ENCODE peak calls at places on chromosomes 13 and 19, in six cellular contexts. M is IMR-90, L is neuronal stem cell, I is mesenchymal stem cell, P is trophoblast cell, H is H1. F is an unnamed sample.

GRCh38 chr13:29570058-29570654 is 25.3 kb downstream of the SLC7A1 start:
- DNase-seq in I (no peak), P (no peak), H (no peak), M (no peak), L (no peak), F (no peak)

GRCh38 chr19:18013210-18013609 is 5.2 kb downstream of the ARRDC2 start:
- DNase-seq in L (no peak), M (no peak), I (no peak), H (no peak), P (no peak), F (no peak)

GRCh38 chr13:78409172-78409571 is 194.2 kb downstream of the POU4F1 start:
- DNase-seq in H (no peak), L (no peak), I (no peak), P (no peak), M (no peak), F (no peak)

GRCh38 chr13:81760316-81760715 is 1419.4 kb upstream of the SPRY2 start:
- DNase-seq in M (no peak), L (no peak), P (no peak), H (no peak), I (no peak), F (no peak)

GRCh38 chr19:38173324-38174041 is 50.5 kb downstream of the DPF1 start:
- DNase-seq in P (no peak), H (no peak), I (no peak), M (peak), L (no peak), F (no peak)

GRCh38 chr13:108463365-108463764 is 166.0 kb upstream of the MYO16 start:
- DNase-seq in L (no peak), M (peak), P (peak), I (peak), H (no peak), F (no peak)

GRCh38 chr13:28059214-28059613 is 41.2 kb downstream of the FLT3 start:
- DNase-seq in M (peak), L (peak), P (peak), I (peak), H (no peak), F (peak)

GRCh38 chr19:30391554-30392551 is 19.7 kb downstream of the ZNF536 start:
- DNase-seq in H (peak), L (no peak), I (no peak), M (no peak), P (no peak), F (peak)

GRCh38 chr19:43934055-43934984 is 762 bp downstream of the ZNF45 start:
- DNase-seq in L (no peak), H (no peak), M (peak), P (no peak), I (peak), F (no peak)

GRCh38 chr13:30159446-30159839 is 147.9 kb downstream of the KATNAL1 start:
- DNase-seq in H (no peak), P (no peak), L (no peak), I (peak), M (peak), F (no peak)

GRCh38 chr13:44868397-44868796 is 120.9 kb downstream of the NUFIP1 start:
- DNase-seq in M (no peak), H (no peak), L (no peak), I (no peak), P (no peak), F (no peak)

GRCh38 chr13:43058318-43058674 is 34.9 kb downstream of the DNAJC15 start:
- DNase-seq in L (no peak), I (peak), M (peak), H (no peak), P (peak), F (peak)

GRCh38 chr19:10290876-10291553 is 1.3 kb downstream of the ICAM5 start:
- DNase-seq in M (peak), P (peak), L (no peak), H (no peak), I (peak), F (peak)

GRCh38 chr19:55212447-55212846 is 3.1 kb upstream of the PTPRH start:
- DNase-seq in L (no peak), H (no peak), M (no peak), P (peak), I (no peak), F (no peak)

GRCh38 chr19:32526895-32527294 is 54.1 kb upstream of the PDCD5 start:
- DNase-seq in P (no peak), L (no peak), I (no peak), H (no peak), M (no peak), F (no peak)

GRCh38 chr19:53045536-53045935 is 996 bp downstream of the ERVV-2 start:
- DNase-seq in L (no peak), H (no peak), I (no peak), M (no peak), P (peak), F (no peak)

DNA sequence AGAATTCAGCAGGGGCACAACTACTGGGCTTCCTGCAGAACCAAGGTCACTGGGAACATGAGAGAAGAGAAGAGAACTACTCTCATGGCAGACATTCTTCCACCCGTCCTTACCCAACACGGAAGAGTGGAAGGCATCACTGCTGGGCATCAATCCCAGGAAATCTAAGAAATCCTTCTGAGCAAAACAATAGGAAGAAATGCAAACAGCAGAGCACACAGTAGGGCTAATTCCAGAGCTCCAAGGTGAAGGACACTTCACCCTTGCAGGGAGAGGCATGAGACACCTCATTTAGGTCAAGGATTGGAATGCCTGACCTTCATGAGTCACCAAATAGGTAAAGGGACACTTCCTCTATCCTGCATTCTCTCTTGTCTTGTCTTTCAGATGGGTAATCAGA is 2.8 kb downstream of the ERVV-2 start:
- DNase-seq in L (no peak), P (peak), M (no peak), H (no peak), I (no peak), F (no peak)
- H4K91ac ChIP-seq in L (no peak), P (no peak), M (no peak), H (no peak), I (no peak), F (no peak)

DNA sequence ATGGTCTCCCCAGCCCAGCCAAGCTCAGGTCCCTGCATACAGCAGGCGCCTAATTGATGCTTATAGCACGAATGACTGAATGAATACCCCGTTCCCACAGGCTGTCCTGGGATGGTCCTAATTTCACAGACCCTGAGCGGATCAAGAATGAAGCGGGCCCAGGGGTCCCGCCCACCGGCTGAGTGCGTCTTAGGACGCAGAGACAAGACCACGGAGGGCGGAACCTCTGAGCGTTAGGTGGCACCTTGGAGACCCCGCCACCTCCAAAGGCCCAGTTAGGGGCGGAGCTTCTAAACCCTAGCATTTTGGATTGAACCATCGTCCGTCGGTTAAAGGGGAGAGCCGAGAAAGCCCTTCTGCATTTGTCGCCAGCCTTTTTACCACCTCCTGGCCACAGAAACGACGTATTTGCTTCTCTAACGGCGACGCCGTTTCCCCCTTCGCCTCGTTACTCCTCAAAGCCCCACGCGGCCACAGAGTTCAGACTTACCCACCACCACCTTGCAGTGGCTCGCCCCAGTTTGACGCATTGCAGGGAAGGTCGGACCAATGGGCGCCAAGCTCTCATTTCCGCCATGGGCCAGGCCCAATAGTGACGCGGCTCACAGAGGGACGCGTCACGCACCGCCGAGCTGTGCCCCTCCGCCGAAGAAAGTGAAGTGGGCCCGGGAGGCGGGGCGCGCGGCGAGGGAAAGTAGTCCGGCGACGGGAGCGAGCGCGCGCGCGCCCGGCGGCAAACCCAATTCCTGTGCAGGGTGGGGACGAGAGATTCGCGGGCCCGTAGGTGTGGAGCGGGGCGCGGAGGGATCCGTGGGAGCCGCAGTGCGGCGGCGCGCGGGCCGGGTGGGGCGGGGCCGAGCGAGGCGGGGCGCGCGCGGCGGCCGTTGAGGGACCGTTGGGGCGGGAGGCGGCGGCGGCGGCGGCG is 475 bp upstream of the CALM3 start:
- DNase-seq in P (peak), I (peak), H (peak), L (peak), M (peak), F (peak)
- H3K4ac ChIP-seq in P (peak), I (peak), H (no peak), L (no peak), M (peak), F (no peak)

GRCh38 chr19:2419754-2420153 is 7.6 kb downstream of the TIMM13 start:
- DNase-seq in M (no peak), P (no peak), H (no peak), I (no peak), L (no peak), F (no peak)
- H4K91ac ChIP-seq in M (no peak), P (no peak), H (no peak), I (no peak), L (no peak), F (no peak)

DNA sequence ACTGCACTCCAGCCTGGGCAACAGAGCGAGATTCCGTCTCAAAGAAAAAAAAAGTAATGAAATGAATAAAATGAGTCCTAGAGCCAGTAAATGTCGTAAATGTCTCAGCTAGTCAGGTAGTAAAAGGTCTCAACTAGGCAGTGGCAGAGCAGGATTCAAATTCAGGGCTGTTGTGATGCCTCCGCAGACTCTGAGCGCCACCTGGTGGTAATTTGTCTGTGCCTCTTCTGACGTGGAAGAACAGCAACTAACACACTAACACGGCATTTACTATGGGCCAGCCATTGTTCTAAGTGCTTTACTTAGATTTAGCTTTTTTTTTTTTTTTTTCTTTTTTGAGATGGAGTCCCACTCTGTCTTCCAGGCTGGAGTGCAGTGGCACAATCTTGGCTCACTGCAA is 30.2 kb downstream of the CYP2F1 start:
- DNase-seq in I (peak), M (peak), H (peak), L (peak), P (peak), F (peak)
- H3K4ac ChIP-seq in I (no peak), M (no peak), H (no peak), L (no peak), P (no peak), F (no peak)

GRCh38 chr19:14116918-14117578 is 514 bp downstream of the PRKACA start:
- DNase-seq in P (no peak), M (no peak), H (no peak), I (no peak), L (no peak), F (no peak)

GRCh38 chr19:14115761-14116160 is 1.8 kb downstream of the PRKACA start:
- DNase-seq in M (no peak), H (no peak), I (no peak), P (no peak), L (no peak), F (no peak)

GRCh38 chr19:14117668-14118164 is at the start of gene PRKACA:
- DNase-seq in L (peak), P (peak), H (peak), M (peak), I (peak), F (peak)

GRCh38 chr19:14114854-14115253 is 2.7 kb downstream of the PRKACA start:
- DNase-seq in I (no peak), M (no peak), P (peak), H (no peak), L (no peak), F (peak)

DNA sequence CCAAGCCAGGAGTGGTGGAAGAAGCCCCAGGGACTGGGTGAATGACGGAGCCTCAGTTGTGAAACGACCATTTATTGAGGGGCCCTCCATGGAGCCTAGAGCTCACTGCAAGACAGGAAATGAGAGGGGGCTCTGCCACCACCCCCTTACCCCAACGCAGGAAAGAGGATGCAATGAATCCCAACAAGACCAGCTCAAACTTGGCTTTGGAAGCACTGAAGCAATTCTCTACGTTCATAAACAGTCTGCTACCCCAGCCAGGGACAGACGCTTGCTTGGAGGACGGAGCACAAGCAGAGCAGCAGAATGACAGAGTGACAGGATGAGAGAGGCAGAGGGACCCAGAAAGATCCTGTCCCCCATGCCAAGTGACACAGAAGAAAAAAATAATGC is 1.0 kb downstream of the PRKACA start:
- DNase-seq in P (no peak), H (no peak), I (no peak), L (no peak), M (no peak), F (no peak)
- H4K91ac ChIP-seq in P (no peak), H (no peak), I (peak), L (no peak), M (no peak), F (no peak)

F was measured in H9.